ENCODE peak calls at places on chromosome 13, in five cellular contexts. H, D, I, F and B are unnamed samples.
A peak's percentile ranks its signal among the peaks of the same experiment; 100 is the strongest.

GRCh38 chr13:93318538-93318937 is 91.9 kb downstream of the GPC6 start:
- DNase-seq in H (no peak), D (no peak), I (no peak), F (no peak), B (no peak)

GRCh38 chr13:98998831-98999634 is 21.2 kb upstream of the DOCK9 start:
- DNase-seq in H (no peak), D (no peak), I (no peak), F (no peak), B (no peak)

GRCh38 chr13:54599413-54599812 is 1570.8 kb downstream of the OLFM4 start:
- DNase-seq in H (no peak), D (no peak), I (no peak), F (no peak), B (no peak)

GRCh38 chr13:113420833-113421600 is 32.3 kb downstream of the ADPRHL1 start:
- DNase-seq in H (no peak), D (no peak), I (no peak), F (no peak), B (no peak)

GRCh38 chr13:29861694-29862110 is 11.3 kb upstream of the UBL3 start:
- DNase-seq in H (peak; percentile 42), D (no peak), I (peak; percentile 76), F (no peak), B (peak; percentile 92)

GRCh38 chr13:106318941-106319411 is 216.5 kb downstream of the EFNB2 start:
- DNase-seq in H (peak; percentile 66), D (no peak), I (peak; percentile 94), F (no peak), B (peak; percentile 82)

GRCh38 chr13:90445179-90445578 is 902.3 kb upstream of the MIR17HG start:
- DNase-seq in H (peak; percentile 80), D (no peak), I (peak; percentile 80), F (no peak), B (peak; percentile 83)

GRCh38 chr13:76707360-76707759 is 178.8 kb downstream of the KCTD12 start:
- DNase-seq in H (no peak), D (no peak), I (no peak), F (no peak), B (no peak)

GRCh38 chr13:31786011-31786410 is 46.7 kb downstream of the RXFP2 start:
- DNase-seq in H (no peak), D (no peak), I (peak; percentile 40), F (no peak), B (no peak)

GRCh38 chr13:62119739-62120700 is 704.4 kb upstream of the PCDH20 start:
- DNase-seq in H (no peak), D (no peak), I (no peak), F (no peak), B (no peak)

GRCh38 chr13:78520425-78520824 is 82.9 kb downstream of the POU4F1 start:
- DNase-seq in H (no peak), D (no peak), I (no peak), F (no peak), B (no peak)

GRCh38 chr13:80048030-80048429 is 292.9 kb downstream of the SPRY2 start:
- DNase-seq in H (no peak), D (no peak), I (no peak), F (no peak), B (no peak)

GRCh38 chr13:45527699-45528462 is 63.1 kb downstream of the COG3 start:
- DNase-seq in H (no peak), D (no peak), I (no peak), F (no peak), B (no peak)

GRCh38 chr13:74966814-74967213 is 515.2 kb downstream of the TBC1D4 start:
- DNase-seq in H (peak; percentile 31), D (no peak), I (no peak), F (no peak), B (no peak)

GRCh38 chr13:30545320-30545719 is 72.4 kb upstream of the USPL1 start:
- DNase-seq in H (no peak), D (no peak), I (no peak), F (no peak), B (no peak)

DNA sequence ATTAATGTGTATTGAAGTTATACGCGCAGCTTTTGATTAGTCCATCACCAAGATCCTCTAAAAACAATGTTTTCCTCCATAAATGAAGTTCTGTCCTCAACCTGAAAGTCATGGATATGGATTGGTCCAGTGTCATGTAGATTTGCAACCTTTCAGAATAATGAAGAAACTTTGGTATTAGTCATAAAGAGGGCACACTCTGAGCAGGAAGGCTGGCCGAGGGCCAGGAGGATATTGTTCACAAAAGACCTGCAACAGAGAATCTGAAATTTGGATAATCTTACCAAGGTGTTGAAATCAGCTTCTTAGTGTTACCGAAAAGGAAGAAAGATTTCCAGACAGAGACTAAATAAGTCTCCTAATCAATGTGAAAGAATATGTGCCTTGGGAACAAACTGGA is 20.7 kb downstream of the CLDN10 start:
- DNase-seq in H (no peak), D (no peak), I (peak; percentile 67), F (no peak), B (peak; percentile 1)
- TF ChIP-seq CTCF in H (no peak), D (no peak), I (no peak), F (no peak), B (no peak)

GRCh38 chr13:88823114-88823513 is 1151.9 kb downstream of the SLITRK5 start:
- DNase-seq in H (no peak), D (no peak), I (no peak), F (no peak), B (no peak)
- H3K4me3 ChIP-seq in H (no peak overlapping the region), D (no peak overlapping the region), I (no peak overlapping the region), F (no peak overlapping the region), B (no peak overlapping the region)

GRCh38 chr13:24923305-24923640 is 159.3 kb downstream of the RNF17 start:
- DNase-seq in H (no peak), D (no peak), I (no peak), F (no peak), B (peak; percentile 55)

GRCh38 chr13:24925318-24926231 is 161.6 kb downstream of the RNF17 start:
- DNase-seq in H (no peak), D (no peak), I (no peak), F (no peak), B (no peak)

GRCh38 chr13:24921003-24921402 is 157.0 kb downstream of the RNF17 start:
- DNase-seq in H (no peak), D (no peak), I (no peak), F (no peak), B (no peak)

GRCh38 chr13:24921881-24922280 is 157.9 kb downstream of the RNF17 start:
- DNase-seq in H (no peak), D (no peak), I (no peak), F (no peak), B (no peak)

GRCh38 chr13:24922390-24923304 is 158.7 kb downstream of the RNF17 start:
- DNase-seq in H (peak; percentile 86), D (peak; percentile 99), I (peak; percentile 97), F (peak; percentile 97), B (peak; percentile 86)
- TF ChIP-seq CTCF in H (no peak), D (no peak), I (no peak), F (no peak), B (no peak)

GRCh38 chr13:20127563-20128458 is 33.0 kb downstream of the GJA3 start:
- DNase-seq in H (no peak), D (peak; percentile 84), I (peak; percentile 18), F (peak; percentile 75), B (no peak)
- H3K4me3 ChIP-seq in H (peak overlapping the region; percentile 40), D (peak overlapping the region; percentile 54), I (peak overlapping the region; percentile 62), F (peak overlapping the region; percentile 44), B (peak overlapping the region; percentile 50)

DNA sequence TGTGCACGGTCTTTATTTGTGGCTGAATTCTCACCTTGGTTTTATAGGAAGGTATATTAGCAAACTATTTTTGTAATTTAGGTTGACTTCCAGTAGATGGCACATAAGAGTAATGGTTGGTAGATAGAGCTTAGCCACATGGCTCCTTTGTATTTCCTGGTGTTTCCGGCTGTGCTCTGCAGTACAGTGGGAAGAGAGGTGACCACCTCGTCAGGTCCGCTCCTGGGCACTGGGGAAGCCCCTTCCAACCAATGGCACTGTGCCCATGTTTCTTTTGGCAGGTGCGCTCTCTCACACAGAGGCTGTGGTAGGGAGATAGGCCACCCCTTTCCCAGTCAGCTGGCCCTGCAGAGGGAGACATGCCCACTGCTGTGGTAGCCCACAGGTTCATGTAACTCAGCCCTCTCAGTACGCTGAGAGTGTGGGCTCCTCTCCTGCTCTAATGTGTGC is 74.3 kb upstream of the ATP12A start:
- DNase-seq in H (no peak), D (no peak), I (peak; percentile 36), F (no peak), B (peak; percentile 23)
- TF ChIP-seq CTCF in H (peak; percentile 11), D (no peak), I (peak; percentile 47), F (no peak), B (peak; percentile 45)

DNA sequence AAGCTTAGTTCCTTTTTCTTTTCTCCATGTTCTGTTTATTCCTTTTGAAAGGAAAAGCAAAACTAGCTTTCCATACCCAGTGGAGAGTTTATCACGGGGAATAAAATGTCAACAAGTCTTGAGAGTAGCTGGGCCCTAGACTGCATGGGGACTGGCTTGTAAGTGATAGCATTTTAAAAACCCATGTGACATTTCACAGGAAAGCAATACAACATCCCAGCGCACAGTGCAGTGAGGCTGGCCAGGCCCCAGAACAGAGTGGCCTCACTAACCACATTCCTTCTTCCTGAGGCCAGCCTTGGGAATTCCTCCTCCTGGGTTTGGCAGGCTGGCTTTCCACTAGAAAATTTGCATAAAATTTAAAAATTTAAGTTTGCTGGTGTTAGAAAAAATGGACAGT is 149.7 kb downstream of the DLEU7 start:
- DNase-seq in H (no peak), D (no peak), I (no peak), F (peak; percentile 67), B (no peak)
- H3K4me3 ChIP-seq in H (no peak overlapping the region), D (no peak overlapping the region), I (no peak overlapping the region), F (no peak overlapping the region), B (no peak overlapping the region)

GRCh38 chr13:43195551-43195950 is 172.2 kb downstream of the DNAJC15 start:
- DNase-seq in H (no peak), D (no peak), I (no peak), F (no peak), B (no peak)
- TF ChIP-seq CTCF in H (peak; percentile 21), D (no peak), I (no peak), F (no peak), B (no peak)

DNA sequence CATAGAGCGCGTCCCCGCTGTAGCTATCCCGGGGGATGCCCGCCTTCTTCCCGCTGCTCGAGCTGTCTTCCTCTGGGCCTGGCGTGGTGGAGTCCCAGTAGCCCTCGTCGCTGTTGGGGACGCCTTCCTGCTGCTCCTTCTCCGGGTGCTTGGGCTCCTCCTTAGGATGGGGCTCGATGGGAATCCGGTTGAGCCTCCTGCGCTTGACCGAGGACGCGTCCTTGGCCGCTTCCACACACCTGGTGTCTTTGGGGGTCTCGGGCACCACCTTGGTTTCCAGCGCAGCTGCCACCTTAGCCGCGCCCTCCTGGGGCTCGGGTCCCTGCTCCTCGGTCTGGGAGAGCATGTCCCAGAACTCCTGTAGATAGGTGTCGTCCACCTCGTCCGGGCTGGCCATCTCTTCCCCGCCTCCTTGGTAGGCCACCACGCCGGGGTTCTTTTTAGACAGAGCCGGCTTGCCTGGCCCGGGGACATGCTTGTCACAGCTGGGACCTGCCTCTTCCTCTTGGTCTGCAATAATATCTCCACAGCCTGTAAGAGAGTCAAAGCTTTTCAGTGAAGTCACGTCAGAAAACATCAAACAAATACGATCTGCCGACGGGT is 2.0 kb downstream of the AMER2 start:
- DNase-seq in H (no peak), D (no peak), I (no peak), F (no peak), B (no peak)
- H3K4me3 ChIP-seq in H (no peak overlapping the region), D (no peak overlapping the region), I (no peak overlapping the region), F (no peak overlapping the region), B (no peak overlapping the region)